ENCODE peak calls at places on chromosome 13, in six cellular contexts. R is thyroid gland, P is tibial artery, X is psoas muscle, Q is heart right ventricle, N is small intestine. O is an unnamed sample. For H3K4me1, the result is how much of the 10 kb centered on the place peaks cover.

GRCh38 chr13:47708386-47708785 is 292.7 kb downstream of the SUCLA2 start:
- DNase-seq in Q (no peak), N (no peak), X (no peak), P (no peak), R (no peak), O (no peak)

GRCh38 chr13:101535192-101535746 is 82.8 kb downstream of the ITGBL1 start:
- DNase-seq in P (no peak), X (no peak), Q (no peak), N (no peak), R (no peak), O (no peak)

GRCh38 chr13:59024434-59024833 is 1139.3 kb downstream of the DIAPH3 start:
- DNase-seq in R (no peak), N (no peak), X (no peak), P (no peak), Q (no peak), O (no peak)

GRCh38 chr13:37652596-37652995 is 54.0 kb upstream of the POSTN start:
- DNase-seq in P (no peak), N (no peak), R (no peak), X (no peak), Q (no peak), O (no peak)

GRCh38 chr13:79500829-79501228 is 19.9 kb downstream of the NDFIP2 start:
- DNase-seq in N (no peak), Q (no peak), R (no peak), X (no peak), P (no peak), O (no peak)

GRCh38 chr13:95833126-95833525 is 156.2 kb downstream of the DNAJC3 start:
- DNase-seq in Q (no peak), R (no peak), P (no peak), X (no peak), N (no peak), O (no peak)

GRCh38 chr13:49954674-49955455 is 18.7 kb upstream of the SPRYD7 start:
- DNase-seq in X (no peak), Q (no peak), P (no peak), R (no peak), N (peak), O (no peak)

GRCh38 chr13:98478134-98479129 is 98.5 kb downstream of the STK24 start:
- DNase-seq in P (no peak), Q (no peak), N (no peak), X (no peak), R (no peak), O (no peak)

GRCh38 chr13:46995874-46996273 is 99.0 kb upstream of the HTR2A start:
- DNase-seq in P (no peak), Q (no peak), N (no peak), X (no peak), R (no peak), O (no peak)

GRCh38 chr13:81874681-81875661 is 1534.0 kb upstream of the SPRY2 start:
- DNase-seq in P (no peak), X (no peak), Q (no peak), R (no peak), N (peak), O (no peak)

GRCh38 chr13:99320693-99321481 is 13.7 kb upstream of the GPR183 start:
- DNase-seq in N (no peak), X (no peak), Q (no peak), P (no peak), R (no peak), O (peak)

GRCh38 chr13:90675129-90675528 is 672.4 kb upstream of the MIR17HG start:
- DNase-seq in X (no peak), R (no peak), N (no peak), P (no peak), Q (no peak), O (no peak)

DNA sequence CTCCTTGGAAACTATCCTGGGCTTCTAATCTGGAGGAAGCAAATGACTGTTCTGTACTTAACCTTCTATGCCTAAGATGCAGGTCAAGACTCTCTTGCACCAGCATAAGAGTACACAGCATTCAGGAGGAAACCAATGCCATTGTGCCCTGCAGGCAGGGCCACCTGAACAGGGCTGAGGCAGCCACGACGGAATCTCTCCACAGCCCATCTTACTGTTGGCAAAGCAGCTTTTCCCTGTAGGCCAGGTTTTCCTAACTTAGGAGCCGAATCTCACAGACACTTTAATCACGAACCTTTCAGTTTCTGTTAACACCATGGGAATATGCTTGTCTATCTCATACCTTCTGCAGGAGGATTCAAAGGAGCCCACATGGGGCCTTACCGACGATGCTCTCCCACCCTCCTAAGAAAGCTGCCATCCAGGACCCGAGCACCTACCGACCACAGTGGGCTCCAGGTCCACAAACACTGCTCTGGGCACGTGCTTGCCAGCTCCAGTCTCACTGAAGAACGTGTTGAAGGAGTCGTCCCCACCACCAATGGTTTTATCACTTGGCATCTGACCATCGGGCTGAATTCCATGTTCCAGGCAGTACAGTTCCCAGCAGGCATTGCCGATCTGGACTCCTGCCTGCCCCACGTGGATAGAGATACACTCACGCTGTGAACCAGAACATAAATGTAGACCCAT is 2.6 kb downstream of the TUBA3C start:
- DNase-seq in P (no peak), N (no peak), X (no peak), Q (no peak), R (no peak), O (no peak)
- H3K27ac ChIP-seq in P (no peak), N (no peak), X (no peak), Q (no peak), R (no peak), O (no peak)

DNA sequence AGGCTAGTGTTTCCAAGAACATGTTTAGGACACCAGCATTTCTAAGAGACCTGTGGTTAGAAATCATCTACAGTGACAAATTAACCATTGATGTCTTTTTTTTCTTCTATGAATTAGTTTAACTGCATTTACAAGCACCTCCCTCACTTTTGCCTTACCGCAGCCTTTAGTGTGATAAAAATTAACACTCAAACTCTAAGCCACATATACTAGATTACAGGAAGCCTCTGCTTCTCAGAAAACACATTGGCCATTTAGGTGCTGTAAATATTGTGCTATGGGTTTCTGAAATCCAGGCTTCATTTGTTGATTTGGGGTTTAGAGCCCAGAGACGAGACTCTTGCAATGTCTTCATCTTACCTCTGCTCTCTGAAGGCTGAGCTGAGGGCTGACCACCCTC is 34.6 kb upstream of the OLFM4 start:
- DNase-seq in N (no peak), Q (no peak), R (no peak), X (no peak), P (no peak), O (no peak)
- H3K4me1 ChIP-seq in N (under half), Q (under half), R (under half), X (under half), P (under half), O (under half)

GRCh38 chr13:97414392-97414791 is 19.6 kb upstream of the RAP2A start:
- DNase-seq in X (no peak), P (no peak), R (no peak), Q (no peak), N (no peak), O (no peak)
- H3K27ac ChIP-seq in X (no peak), P (no peak), R (no peak), Q (no peak), N (no peak), O (no peak)

GRCh38 chr13:33816912-33817311 is 1.0 kb upstream of the RFC3 start:
- DNase-seq in R (no peak), Q (no peak), P (no peak), X (no peak), N (no peak), O (no peak)
- H3K4me1 ChIP-seq in R (under half), Q (under half), P (under half), X (under half), N (under half), O (under half)

DNA sequence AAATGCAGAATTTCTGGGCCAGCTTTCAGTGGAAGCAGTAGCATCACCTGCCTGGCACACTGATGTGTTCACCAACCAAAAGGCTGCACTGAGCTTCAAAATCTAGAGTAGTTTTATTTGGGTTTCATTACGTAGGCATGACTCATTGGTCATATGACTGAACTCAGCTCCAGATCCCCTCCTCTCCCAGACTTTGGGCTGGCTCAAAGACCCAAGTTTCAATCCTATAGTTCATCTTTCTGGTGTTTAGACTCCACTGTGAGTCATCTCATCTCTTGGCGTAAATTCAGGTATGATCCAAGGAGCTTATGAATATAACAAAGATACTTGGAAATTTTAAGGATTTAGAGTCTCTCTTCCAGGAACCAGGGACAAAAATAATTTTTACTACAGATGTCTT is 17.7 kb downstream of the ZMYM5 start:
- DNase-seq in P (no peak), X (no peak), N (peak), Q (no peak), R (no peak), O (no peak)
- H3K27ac ChIP-seq in P (peak), X (no peak), N (no peak), Q (no peak), R (no peak), O (no peak)

GRCh38 chr13:113852536-113853517 is 11.0 kb downstream of the GAS6 start:
- DNase-seq in N (peak), R (no peak), P (peak), Q (peak), X (peak), O (no peak)

GRCh38 chr13:113850722-113851479 is 13.0 kb downstream of the GAS6 start:
- DNase-seq in N (no peak), Q (no peak), P (no peak), R (no peak), X (no peak), O (no peak)

GRCh38 chr13:113853518-113854237 is 10.2 kb downstream of the GAS6 start:
- DNase-seq in P (peak), X (peak), N (no peak), Q (peak), R (no peak), O (no peak)

GRCh38 chr13:113851480-113851803 is 12.4 kb downstream of the GAS6 start:
- DNase-seq in N (no peak), Q (no peak), X (no peak), R (no peak), P (no peak), O (no peak)

GRCh38 chr13:113851826-113852535 is 11.9 kb downstream of the GAS6 start:
- DNase-seq in P (peak), Q (peak), X (no peak), R (no peak), N (peak), O (no peak)
- H3K4me1 ChIP-seq in P (half or more), Q (half or more), X (half or more), R (half or more), N (under half), O (under half)

GRCh38 chr13:93325303-93326297 is 99.0 kb downstream of the GPC6 start:
- DNase-seq in N (no peak), R (no peak), Q (no peak), P (no peak), X (no peak), O (no peak)
- H3K27ac ChIP-seq in N (no peak), R (no peak), Q (no peak), P (no peak), X (no peak), O (no peak)

GRCh38 chr13:114067886-114068722 is 64.3 kb downstream of the RASA3 start:
- DNase-seq in N (no peak), Q (no peak), X (peak), R (no peak), P (peak), O (peak)
- H3K4me1 ChIP-seq in N (under half), Q (under half), X (half or more), R (half or more), P (half or more), O (half or more)

O was measured in CD4-positive, alpha-beta memory T cell.